ENCODE peak calls at places on chromosomes 3 and 15, in eight cellular contexts. One of them, this sample, is unnamed.

GRCh38 chr3:189588061-189588817 is 43.0 kb upstream of the TP63 start:
- DNase-seq in aorta: no peak
- DNase-seq in sigmoid colon: no peak
- DNase-seq in OCI-LY7: no peak
- DNase-seq in stomach: no peak
- DNase-seq in dorsolateral prefrontal cortex: no peak
- DNase-seq in RWPE1: peak
- DNase-seq in spleen: no peak
- DNase-seq in this sample: peak

GRCh38 chr3:68705695-68706429 is 226.5 kb downstream of the TAFA4 start:
- DNase-seq in aorta: peak
- DNase-seq in sigmoid colon: no peak
- DNase-seq in OCI-LY7: no peak
- DNase-seq in stomach: no peak
- DNase-seq in dorsolateral prefrontal cortex: no peak
- DNase-seq in RWPE1: no peak
- DNase-seq in spleen: no peak
- DNase-seq in this sample: no peak

GRCh38 chr15:66600240-66600627 is 34.4 kb upstream of the LCTL start:
- DNase-seq in aorta: no peak
- DNase-seq in sigmoid colon: no peak
- DNase-seq in OCI-LY7: no peak
- DNase-seq in stomach: no peak
- DNase-seq in dorsolateral prefrontal cortex: no peak
- DNase-seq in RWPE1: no peak
- DNase-seq in spleen: no peak
- DNase-seq in this sample: no peak

GRCh38 chr3:119664850-119665379 is 4.5 kb upstream of the POPDC2 start:
- DNase-seq in aorta: no peak
- DNase-seq in sigmoid colon: no peak
- DNase-seq in OCI-LY7: no peak
- DNase-seq in stomach: no peak
- DNase-seq in dorsolateral prefrontal cortex: no peak
- DNase-seq in RWPE1: no peak
- DNase-seq in spleen: no peak
- DNase-seq in this sample: no peak

GRCh38 chr15:79516155-79516554 is 84.0 kb downstream of the MINAR1 start:
- DNase-seq in aorta: no peak
- DNase-seq in sigmoid colon: no peak
- DNase-seq in OCI-LY7: no peak
- DNase-seq in stomach: no peak
- DNase-seq in dorsolateral prefrontal cortex: no peak
- DNase-seq in RWPE1: no peak
- DNase-seq in spleen: no peak
- DNase-seq in this sample: no peak

GRCh38 chr15:31457631-31458526 is 131.2 kb downstream of the KLF13 start:
- DNase-seq in aorta: peak
- DNase-seq in sigmoid colon: no peak
- DNase-seq in OCI-LY7: peak
- DNase-seq in stomach: peak
- DNase-seq in dorsolateral prefrontal cortex: no peak
- DNase-seq in RWPE1: peak
- DNase-seq in spleen: peak
- DNase-seq in this sample: no peak

GRCh38 chr15:57401546-57401945 is 25.2 kb downstream of the CGNL1 start:
- DNase-seq in aorta: no peak
- DNase-seq in sigmoid colon: no peak
- DNase-seq in OCI-LY7: no peak
- DNase-seq in stomach: no peak
- DNase-seq in dorsolateral prefrontal cortex: no peak
- DNase-seq in RWPE1: no peak
- DNase-seq in spleen: no peak
- DNase-seq in this sample: no peak

GRCh38 chr15:60385620-60386552 is 11.9 kb downstream of the ANXA2 start:
- DNase-seq in aorta: no peak
- DNase-seq in sigmoid colon: no peak
- DNase-seq in OCI-LY7: no peak
- DNase-seq in stomach: no peak
- DNase-seq in dorsolateral prefrontal cortex: no peak
- DNase-seq in RWPE1: no peak
- DNase-seq in spleen: no peak
- DNase-seq in this sample: no peak

GRCh38 chr3:55075846-55076245 is 148.0 kb upstream of the LRTM1 start:
- DNase-seq in aorta: no peak
- DNase-seq in sigmoid colon: no peak
- DNase-seq in OCI-LY7: no peak
- DNase-seq in stomach: no peak
- DNase-seq in dorsolateral prefrontal cortex: no peak
- DNase-seq in RWPE1: no peak
- DNase-seq in spleen: no peak
- DNase-seq in this sample: no peak

GRCh38 chr3:174495928-174496327 is 363.2 kb upstream of the NAALADL2 start:
- DNase-seq in aorta: peak
- DNase-seq in sigmoid colon: no peak
- DNase-seq in OCI-LY7: no peak
- DNase-seq in stomach: no peak
- DNase-seq in dorsolateral prefrontal cortex: no peak
- DNase-seq in RWPE1: no peak
- DNase-seq in spleen: no peak
- DNase-seq in this sample: no peak

GRCh38 chr3:16427309-16427965 is 86.1 kb downstream of the RFTN1 start:
- DNase-seq in aorta: no peak
- DNase-seq in sigmoid colon: peak
- DNase-seq in OCI-LY7: no peak
- DNase-seq in stomach: no peak
- DNase-seq in dorsolateral prefrontal cortex: no peak
- DNase-seq in RWPE1: no peak
- DNase-seq in spleen: no peak
- DNase-seq in this sample: no peak

GRCh38 chr3:125200731-125201139 is 11.8 kb downstream of the SLC12A8 start:
- DNase-seq in aorta: no peak
- DNase-seq in sigmoid colon: no peak
- DNase-seq in OCI-LY7: no peak
- DNase-seq in stomach: no peak
- DNase-seq in dorsolateral prefrontal cortex: no peak
- DNase-seq in RWPE1: no peak
- DNase-seq in spleen: no peak
- DNase-seq in this sample: no peak

GRCh38 chr15:31434418-31435255 is 108.0 kb downstream of the KLF13 start:
- DNase-seq in aorta: peak
- DNase-seq in sigmoid colon: peak
- DNase-seq in OCI-LY7: peak
- DNase-seq in stomach: peak
- DNase-seq in dorsolateral prefrontal cortex: no peak
- DNase-seq in RWPE1: peak
- DNase-seq in spleen: peak
- DNase-seq in this sample: no peak

GRCh38 chr3:14803981-14804834 is 14.6 kb upstream of the FGD5 start:
- DNase-seq in aorta: no peak
- DNase-seq in sigmoid colon: no peak
- DNase-seq in OCI-LY7: no peak
- DNase-seq in stomach: no peak
- DNase-seq in dorsolateral prefrontal cortex: no peak
- DNase-seq in RWPE1: no peak
- DNase-seq in spleen: peak
- DNase-seq in this sample: no peak

GRCh38 chr3:177300039-177300833 is 103.0 kb upstream of the TBL1XR1 start:
- DNase-seq in aorta: peak
- DNase-seq in sigmoid colon: no peak
- DNase-seq in OCI-LY7: peak
- DNase-seq in stomach: peak
- DNase-seq in dorsolateral prefrontal cortex: no peak
- DNase-seq in RWPE1: no peak
- DNase-seq in spleen: no peak
- DNase-seq in this sample: no peak

GRCh38 chr3:177294221-177294620 is 96.9 kb upstream of the TBL1XR1 start:
- DNase-seq in aorta: peak
- DNase-seq in sigmoid colon: peak
- DNase-seq in OCI-LY7: no peak
- DNase-seq in stomach: peak
- DNase-seq in dorsolateral prefrontal cortex: no peak
- DNase-seq in RWPE1: peak
- DNase-seq in spleen: no peak
- DNase-seq in this sample: peak

GRCh38 chr3:177299250-177299649 is 102.0 kb upstream of the TBL1XR1 start:
- DNase-seq in aorta: no peak
- DNase-seq in sigmoid colon: no peak
- DNase-seq in OCI-LY7: no peak
- DNase-seq in stomach: no peak
- DNase-seq in dorsolateral prefrontal cortex: no peak
- DNase-seq in RWPE1: no peak
- DNase-seq in spleen: no peak
- DNase-seq in this sample: no peak

GRCh38 chr3:177290633-177291032 is 93.4 kb upstream of the TBL1XR1 start:
- DNase-seq in aorta: no peak
- DNase-seq in sigmoid colon: no peak
- DNase-seq in OCI-LY7: no peak
- DNase-seq in stomach: peak
- DNase-seq in dorsolateral prefrontal cortex: no peak
- DNase-seq in RWPE1: no peak
- DNase-seq in spleen: no peak
- DNase-seq in this sample: no peak

GRCh38 chr3:177295116-177295515 is 97.8 kb upstream of the TBL1XR1 start:
- DNase-seq in aorta: no peak
- DNase-seq in sigmoid colon: no peak
- DNase-seq in OCI-LY7: no peak
- DNase-seq in stomach: no peak
- DNase-seq in dorsolateral prefrontal cortex: no peak
- DNase-seq in RWPE1: peak
- DNase-seq in spleen: no peak
- DNase-seq in this sample: peak
- H3K27ac ChIP-seq in aorta: no peak
- H3K27ac ChIP-seq in sigmoid colon: peak
- H3K27ac ChIP-seq in OCI-LY7: no peak
- H3K27ac ChIP-seq in stomach: peak
- H3K27ac ChIP-seq in dorsolateral prefrontal cortex: no peak
- H3K27ac ChIP-seq in RWPE1: no peak
- H3K27ac ChIP-seq in spleen: no peak
- H3K27ac ChIP-seq in this sample: peak

GRCh38 chr3:127761101-127761802 is 61.1 kb downstream of the MGLL start:
- DNase-seq in aorta: peak
- DNase-seq in sigmoid colon: no peak
- DNase-seq in OCI-LY7: no peak
- DNase-seq in stomach: no peak
- DNase-seq in dorsolateral prefrontal cortex: peak
- DNase-seq in RWPE1: no peak
- DNase-seq in spleen: peak
- DNase-seq in this sample: no peak

GRCh38 chr3:127762077-127762786 is 60.1 kb downstream of the MGLL start:
- DNase-seq in aorta: no peak
- DNase-seq in sigmoid colon: peak
- DNase-seq in OCI-LY7: peak
- DNase-seq in stomach: no peak
- DNase-seq in dorsolateral prefrontal cortex: no peak
- DNase-seq in RWPE1: no peak
- DNase-seq in spleen: peak
- DNase-seq in this sample: no peak

GRCh38 chr3:127763337-127763736 is 59.0 kb downstream of the MGLL start:
- DNase-seq in aorta: no peak
- DNase-seq in sigmoid colon: no peak
- DNase-seq in OCI-LY7: no peak
- DNase-seq in stomach: no peak
- DNase-seq in dorsolateral prefrontal cortex: no peak
- DNase-seq in RWPE1: no peak
- DNase-seq in spleen: peak
- DNase-seq in this sample: no peak

GRCh38 chr3:127763816-127764215 is 58.5 kb downstream of the MGLL start:
- DNase-seq in aorta: no peak
- DNase-seq in sigmoid colon: no peak
- DNase-seq in OCI-LY7: no peak
- DNase-seq in stomach: no peak
- DNase-seq in dorsolateral prefrontal cortex: no peak
- DNase-seq in RWPE1: no peak
- DNase-seq in spleen: peak
- DNase-seq in this sample: no peak

GRCh38 chr3:127762787-127763105 is 59.6 kb downstream of the MGLL start:
- DNase-seq in aorta: no peak
- DNase-seq in sigmoid colon: no peak
- DNase-seq in OCI-LY7: no peak
- DNase-seq in stomach: no peak
- DNase-seq in dorsolateral prefrontal cortex: no peak
- DNase-seq in RWPE1: no peak
- DNase-seq in spleen: peak
- DNase-seq in this sample: no peak
- H3K27ac ChIP-seq in aorta: peak
- H3K27ac ChIP-seq in sigmoid colon: peak
- H3K27ac ChIP-seq in OCI-LY7: no peak
- H3K27ac ChIP-seq in stomach: peak
- H3K27ac ChIP-seq in dorsolateral prefrontal cortex: peak
- H3K27ac ChIP-seq in RWPE1: no peak
- H3K27ac ChIP-seq in spleen: no peak
- H3K27ac ChIP-seq in this sample: no peak

DNA sequence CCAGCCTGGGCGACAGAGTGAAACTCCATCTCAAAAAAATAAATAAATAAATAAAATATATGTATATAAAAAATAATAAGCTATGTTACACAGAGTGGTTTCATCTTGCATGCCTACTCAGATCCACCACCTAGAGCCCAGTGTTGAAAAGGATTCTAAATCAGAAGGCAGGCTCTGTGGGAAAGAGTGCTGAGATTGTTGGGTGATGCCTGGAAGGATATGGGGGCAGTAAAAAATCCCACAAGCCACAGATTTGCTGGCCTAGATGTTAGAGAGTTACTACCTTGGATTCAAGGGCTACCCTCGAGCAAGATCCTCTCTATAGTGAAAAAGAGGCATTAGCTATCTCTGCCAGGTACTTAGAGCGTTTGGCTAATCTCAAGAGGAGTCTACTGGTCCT is 144.3 kb downstream of the STAC start:
- DNase-seq in aorta: no peak
- DNase-seq in sigmoid colon: no peak
- DNase-seq in OCI-LY7: no peak
- DNase-seq in stomach: no peak
- DNase-seq in dorsolateral prefrontal cortex: no peak
- DNase-seq in RWPE1: no peak
- DNase-seq in spleen: no peak
- DNase-seq in this sample: no peak
- H3K27ac ChIP-seq in aorta: peak
- H3K27ac ChIP-seq in sigmoid colon: no peak
- H3K27ac ChIP-seq in OCI-LY7: no peak
- H3K27ac ChIP-seq in stomach: no peak
- H3K27ac ChIP-seq in dorsolateral prefrontal cortex: no peak
- H3K27ac ChIP-seq in RWPE1: no peak
- H3K27ac ChIP-seq in spleen: no peak
- H3K27ac ChIP-seq in this sample: no peak

DNA sequence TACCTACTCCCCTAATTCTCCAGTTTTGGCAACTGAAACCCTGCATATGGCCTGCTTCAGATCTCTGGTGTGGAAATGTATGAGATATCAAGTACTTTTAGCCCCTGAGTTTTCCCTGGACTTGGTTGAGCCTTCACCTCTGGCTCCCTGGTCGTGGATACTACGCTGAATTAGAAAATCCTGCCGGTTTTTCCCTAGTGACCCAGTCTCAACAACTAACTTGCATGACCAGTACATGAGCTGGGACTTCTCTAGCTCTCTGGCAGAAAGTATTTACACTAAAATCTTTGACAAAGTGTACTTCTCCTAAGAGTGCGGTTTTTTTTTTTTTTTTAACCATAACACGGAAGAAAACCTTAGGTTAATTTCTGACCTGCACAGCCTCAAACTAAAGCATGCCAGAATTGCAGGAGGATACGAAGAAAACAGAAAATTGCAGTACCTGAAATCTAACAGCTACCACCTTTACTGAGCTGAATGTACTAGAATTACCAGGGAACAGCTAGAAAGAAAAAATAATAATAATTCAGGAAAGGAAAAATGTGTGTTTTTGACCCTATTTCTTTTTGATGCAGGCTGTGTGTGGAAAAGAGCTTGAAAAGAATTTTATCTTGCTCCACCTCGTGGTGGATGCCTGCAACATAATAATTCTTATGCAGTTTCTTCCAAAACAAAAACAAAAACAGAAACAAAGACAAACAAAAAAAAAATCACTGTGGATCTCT is 165.6 kb downstream of the GMNC start:
- DNase-seq in aorta: no peak
- DNase-seq in sigmoid colon: no peak
- DNase-seq in OCI-LY7: peak
- DNase-seq in stomach: no peak
- DNase-seq in dorsolateral prefrontal cortex: no peak
- DNase-seq in RWPE1: no peak
- DNase-seq in spleen: no peak
- DNase-seq in this sample: no peak
- H3K27ac ChIP-seq in aorta: no peak
- H3K27ac ChIP-seq in sigmoid colon: no peak
- H3K27ac ChIP-seq in OCI-LY7: no peak
- H3K27ac ChIP-seq in stomach: peak
- H3K27ac ChIP-seq in dorsolateral prefrontal cortex: no peak
- H3K27ac ChIP-seq in RWPE1: no peak
- H3K27ac ChIP-seq in spleen: no peak
- H3K27ac ChIP-seq in this sample: no peak

This sample was measured in epithelial cell of prostate.